ENCODE peak calls at places on chromosomes 1 and 21, in four cellular contexts. E is K562, W is GM12878, P is HL-60. T is an unnamed sample.

GRCh38 chr1:193283026-193283425 is 96.6 kb upstream of the B3GALT2 start:
- DNase-seq in E (no peak), P (no peak), W (no peak), T (no peak)

GRCh38 chr1:167973832-167974231 is 37.0 kb upstream of the MPC2 start:
- DNase-seq in P (no peak), W (no peak), E (no peak), T (no peak)

GRCh38 chr1:119933397-119933796 is 37.1 kb upstream of the ADAM30 start:
- DNase-seq in W (no peak), E (no peak), P (no peak), T (no peak)

GRCh38 chr1:31761883-31762282 is 2.3 kb downstream of the ADGRB2 start:
- DNase-seq in P (no peak), E (no peak), W (no peak), T (no peak)

GRCh38 chr1:75431843-75432242 is 179.1 kb downstream of the SLC44A5 start:
- DNase-seq in W (no peak), E (no peak), P (no peak), T (no peak)

GRCh38 chr1:201681375-201681774 is 142.4 kb downstream of the NAV1 start:
- DNase-seq in W (no peak), P (no peak), E (no peak), T (no peak)

GRCh38 chr21:27129694-27130093 is 162.8 kb upstream of the ADAMTS5 start:
- DNase-seq in E (no peak), P (no peak), W (no peak), T (no peak)

GRCh38 chr1:248807067-248807737 is 18.5 kb downstream of the SH3BP5L start:
- DNase-seq in W (no peak), P (peak; percentile 85), E (peak; percentile 77), T (peak; percentile 59)

GRCh38 chr21:27070881-27071670 is 104.2 kb upstream of the ADAMTS5 start:
- DNase-seq in P (no peak), W (no peak), E (no peak), T (no peak)

GRCh38 chr1:27650146-27650526 is 15.2 kb upstream of the FGR start:
- DNase-seq in W (no peak), P (no peak), E (no peak), T (no peak)

GRCh38 chr21:36768496-36768895 is 69.6 kb downstream of the SIM2 start:
- DNase-seq in P (no peak), W (no peak), E (no peak), T (no peak)

GRCh38 chr1:169741666-169742394 is 8.0 kb upstream of the SELE start:
- DNase-seq in E (no peak), P (no peak), W (no peak), T (no peak)

GRCh38 chr1:7588457-7588827 is 182.7 kb upstream of the VAMP3 start:
- DNase-seq in W (no peak), E (no peak), P (no peak), T (no peak)
- TF ChIP-seq SPI1 in W (no peak), E (no peak), P (no peak), T (no peak)

GRCh38 chr1:223776075-223776814 is 63.9 kb downstream of the CAPN2 start:
- DNase-seq in P (no peak), W (no peak), E (peak; percentile 40), T (no peak)
- TF ChIP-seq SPI1 in P (no peak), W (no peak), E (peak; percentile 28), T (no peak)

DNA sequence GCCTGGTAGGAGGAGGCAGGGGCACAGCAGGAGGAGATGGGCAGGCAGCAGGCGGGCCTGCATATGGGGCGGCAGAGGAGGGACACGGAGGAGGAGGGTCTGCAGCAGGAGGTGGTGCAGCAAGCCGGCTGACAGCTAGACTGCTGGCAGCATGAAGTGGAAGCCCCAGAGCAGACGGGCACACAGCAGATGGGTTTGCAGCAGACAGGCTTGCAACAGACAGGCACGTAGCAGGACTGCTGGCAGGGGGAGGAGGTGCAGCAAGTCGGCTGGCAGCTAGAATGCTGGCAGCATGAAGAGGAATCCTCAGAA is 615 bp downstream of the KRTAP10-5 start:
- DNase-seq in P (no peak), E (no peak), W (no peak), T (no peak)
- TF ChIP-seq SPI1 in P (no peak), E (no peak), W (no peak), T (no peak)

GRCh38 chr1:37176269-37176668 is 142.0 kb upstream of the GRIK3 start:
- DNase-seq in E (no peak), W (no peak), P (no peak), T (no peak)

GRCh38 chr1:37175666-37176215 is 141.4 kb upstream of the GRIK3 start:
- DNase-seq in W (no peak), P (no peak), E (peak; percentile 20), T (no peak)

GRCh38 chr1:37174876-37175275 is 140.6 kb upstream of the GRIK3 start:
- DNase-seq in W (no peak), E (no peak), P (no peak), T (no peak)

GRCh38 chr1:37171651-37172050 is 137.3 kb upstream of the GRIK3 start:
- DNase-seq in E (no peak), W (no peak), P (no peak), T (no peak)

DNA sequence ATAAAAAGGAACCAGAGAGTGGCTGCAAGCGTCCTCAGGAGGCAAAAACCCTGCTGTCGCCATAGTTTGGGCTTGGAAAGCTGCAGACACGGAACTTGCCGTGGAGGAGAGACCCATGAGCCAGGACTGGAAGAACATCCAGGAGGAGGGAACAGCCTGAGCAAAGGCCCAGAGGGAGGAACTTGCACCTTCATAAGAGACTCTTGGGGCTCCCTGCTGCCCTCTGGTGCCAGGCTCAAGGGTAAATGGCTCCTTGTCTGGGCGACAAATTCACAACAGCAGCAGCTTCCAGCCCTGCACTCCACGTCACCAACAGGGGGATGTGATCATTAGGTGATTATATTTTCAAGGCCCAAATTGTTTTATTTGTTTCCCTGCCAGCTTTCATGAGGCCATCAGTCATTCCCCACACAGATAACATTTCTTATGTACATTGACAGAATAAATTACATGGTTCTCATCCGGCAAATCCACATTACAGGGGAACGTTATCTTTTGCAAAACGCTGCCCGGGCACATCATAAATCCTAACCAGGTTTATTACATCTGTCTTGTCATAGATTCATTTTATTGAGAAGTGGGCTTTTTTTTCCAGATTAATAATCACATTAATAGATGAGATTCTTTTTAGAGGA is 143.0 kb upstream of the GRIK3 start:
- DNase-seq in P (peak; percentile 42), W (no peak), E (peak; percentile 42), T (peak; percentile 15)
- TF ChIP-seq SPI1 in P (no peak), W (no peak), E (no peak), T (no peak)

GRCh38 chr21:41612674-41613250 is 104.8 kb upstream of the TMPRSS2 start:
- DNase-seq in P (no peak), E (peak; percentile 76), W (no peak), T (no peak)
- TF ChIP-seq SPI1 in P (no peak), E (no peak), W (no peak), T (no peak)

DNA sequence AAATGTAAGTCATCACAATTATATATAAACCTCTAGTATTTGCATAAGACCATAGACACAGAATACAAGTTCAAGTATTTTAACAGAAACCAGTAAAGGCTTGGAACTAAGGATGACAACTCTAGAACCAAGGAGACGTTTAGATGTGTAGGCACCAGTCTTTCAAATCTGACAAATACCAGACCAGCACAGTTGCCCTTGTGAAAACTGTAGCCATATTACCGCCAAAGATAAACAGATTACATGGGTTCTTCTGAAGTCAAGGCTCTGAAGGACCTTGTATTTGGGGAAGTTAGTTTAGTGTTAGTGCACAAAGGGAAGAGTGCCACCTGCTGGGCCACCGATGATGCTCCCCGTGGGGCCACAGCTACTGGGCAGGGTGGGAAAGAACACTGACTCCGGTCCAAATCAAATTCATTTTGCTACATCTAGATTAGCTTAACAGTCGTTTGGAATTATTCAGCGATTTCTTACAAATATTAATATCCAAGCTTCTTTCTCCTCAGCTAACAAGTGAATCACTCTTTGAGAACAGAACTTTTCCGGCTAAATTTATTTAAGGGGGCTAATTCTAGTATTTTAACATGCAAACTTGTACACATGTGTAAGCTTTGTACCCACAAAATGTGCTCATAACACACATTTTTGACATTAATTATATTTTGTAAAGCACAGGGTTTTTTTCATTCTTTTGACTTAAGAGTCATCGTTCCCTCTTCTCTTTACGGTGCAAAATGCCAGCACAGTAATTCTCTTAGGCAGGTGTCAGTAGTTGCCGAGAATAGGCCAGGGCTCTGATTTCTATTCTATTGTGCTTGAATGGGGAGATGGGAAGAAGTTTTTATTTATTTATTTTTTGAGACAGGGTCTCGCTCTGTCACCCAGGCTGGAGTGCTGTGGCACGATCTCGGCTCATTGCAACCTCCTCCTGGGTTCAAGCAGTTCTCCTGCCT is 8.0 kb upstream of the NIBAN1 start:
- DNase-seq in W (no peak), P (peak; percentile 80), E (peak; percentile 70), T (peak; percentile 41)
- TF ChIP-seq SPI1 in W (no peak), P (no peak), E (no peak), T (no peak)

DNA sequence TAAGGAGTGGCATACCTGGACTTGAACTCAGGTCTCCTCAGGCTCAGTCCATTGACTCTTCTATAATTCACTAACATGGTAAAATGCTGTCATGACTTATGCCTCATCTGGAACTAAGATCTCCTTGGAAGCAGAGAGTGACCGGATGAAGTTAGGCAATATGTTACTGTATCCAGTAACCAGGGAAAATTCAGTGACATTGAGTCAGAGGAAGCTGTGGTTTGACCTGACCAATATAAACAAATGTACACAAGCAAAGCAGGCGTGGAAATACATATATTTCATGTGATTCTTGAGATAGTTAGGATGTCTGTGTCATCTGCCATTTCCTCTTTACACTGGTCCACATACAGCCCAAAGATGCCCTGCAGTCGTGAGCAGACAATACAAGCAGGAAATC is 30.3 kb downstream of the SGIP1 start:
- DNase-seq in P (no peak), E (no peak), W (no peak), T (no peak)
- TF ChIP-seq SPI1 in P (no peak), E (no peak), W (no peak), T (no peak)

GRCh38 chr1:94246692-94247145 is 9.3 kb upstream of the ARHGAP29 start:
- DNase-seq in W (no peak), P (no peak), E (no peak), T (no peak)
- TF ChIP-seq SPI1 in W (no peak), P (no peak), E (no peak), T (no peak)

GRCh38 chr21:32585970-32586369 is 647 bp upstream of the TCP10L start:
- DNase-seq in W (no peak), E (no peak), P (no peak), T (no peak)
- TF ChIP-seq SPI1 in W (no peak), E (no peak), P (no peak), T (no peak)

DNA sequence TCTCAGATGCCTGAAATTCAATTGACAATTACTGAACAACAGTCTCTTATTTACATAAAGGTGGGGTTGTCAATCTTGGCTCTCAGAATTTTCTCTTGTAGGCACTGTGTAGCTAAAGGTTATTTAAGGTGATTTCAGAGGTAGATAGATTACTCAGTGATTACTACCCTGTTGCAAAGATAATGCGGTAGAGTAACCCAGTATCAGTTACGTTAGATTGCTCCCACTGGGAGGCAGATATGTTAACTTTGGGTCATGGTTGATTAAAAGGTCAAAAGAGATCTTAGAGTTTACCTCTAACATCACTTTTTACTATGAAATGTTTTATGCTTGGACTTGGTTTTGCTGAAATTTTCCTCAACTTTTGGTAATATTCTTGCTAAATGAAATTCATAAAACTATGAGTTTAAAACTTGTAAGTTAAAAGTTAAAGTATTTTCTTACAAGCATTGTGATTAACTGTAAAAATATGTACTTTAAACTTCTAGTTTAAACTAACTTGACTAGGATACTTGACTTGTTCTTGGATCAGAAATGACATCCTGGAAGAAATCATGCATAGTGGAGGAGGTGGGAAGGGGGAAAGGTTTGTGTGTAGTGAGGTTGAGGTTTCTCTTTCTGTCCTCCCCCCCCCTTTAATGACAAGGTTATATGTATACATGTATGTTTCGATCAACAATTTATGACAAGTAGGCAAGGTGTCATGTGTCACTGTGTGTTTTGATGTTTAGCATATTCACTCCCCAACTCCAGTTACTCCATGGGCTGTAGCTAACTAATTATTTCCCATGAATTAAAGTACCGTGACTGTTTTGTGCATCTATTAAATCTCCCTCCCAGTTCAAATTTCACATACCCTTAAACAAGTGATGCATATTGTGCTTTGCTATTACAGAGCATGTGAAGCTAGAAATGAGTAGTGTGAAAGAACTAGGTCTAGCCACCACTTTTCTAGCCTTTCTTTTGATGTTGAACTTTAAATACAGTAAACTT is 2.9 kb downstream of the LAMC1 start:
- DNase-seq in E (no peak), W (peak; percentile 51), P (no peak), T (no peak)
- TF ChIP-seq SPI1 in E (no peak), W (no peak), P (no peak), T (no peak)